ENCODE peak calls at places on chromosomes 12 and 14, in five cellular contexts. X is fibroblast of mammary gland, R is upper lobe of left lung, C is fibroblast of lung, A is lung. K is an unnamed sample.

GRCh38 chr12:509494-509893 is 49.8 kb downstream of the B4GALNT3 start:
- DNase-seq in C (peak; percentile 44), R (no peak), A (peak; percentile 57), X (no peak), K (no peak)

GRCh38 chr14:66495214-66496098 is 9.3 kb downstream of the CCDC196 start:
- DNase-seq in A (peak; percentile 34), X (peak; percentile 82), C (peak; percentile 69), R (no peak), K (no peak)

GRCh38 chr12:53955036-53955775 is 503 bp downstream of the HOXC12 start:
- DNase-seq in R (peak; percentile 79), C (no peak), A (no peak), X (no peak), K (no peak)

GRCh38 chr12:117098361-117099217 is 627 bp downstream of the TESC start:
- DNase-seq in C (no peak), A (no peak), X (no peak), R (peak; percentile 90), K (no peak)

GRCh38 chr14:75662966-75663365 is 1.9 kb downstream of the TTLL5 start:
- DNase-seq in A (no peak), C (no peak), R (no peak), X (no peak), K (no peak)

GRCh38 chr12:9741726-9742125 is 8.8 kb upstream of the CLECL1 start:
- DNase-seq in A (no peak), X (no peak), R (no peak), C (no peak), K (no peak)

GRCh38 chr14:24297190-24297964 is 2.2 kb downstream of the DHRS1 start:
- DNase-seq in A (no peak), R (no peak), C (no peak), X (peak; percentile 20), K (no peak)

GRCh38 chr12:50955697-50956096 is 3.4 kb downstream of the HIGD1C start:
- DNase-seq in C (no peak), R (no peak), X (no peak), A (no peak), K (no peak)

GRCh38 chr14:73283592-73284379 is 46.5 kb downstream of the PAPLN start:
- DNase-seq in X (peak; percentile 31), R (no peak), C (peak; percentile 43), A (no peak), K (no peak)

GRCh38 chr12:68497112-68497511 is 113.6 kb upstream of the RAP1B start:
- DNase-seq in X (no peak), C (peak; percentile 69), R (no peak), A (no peak), K (no peak)

GRCh38 chr12:1972260-1972659 is 32.0 kb downstream of the DCP1B start:
- DNase-seq in A (no peak), X (peak; percentile 72), R (no peak), C (peak; percentile 82), K (no peak)

GRCh38 chr12:117857632-117858274 is 111.0 kb downstream of the KSR2 start:
- DNase-seq in X (peak; percentile 55), A (peak; percentile 56), R (no peak), C (peak; percentile 28), K (no peak)

GRCh38 chr12:57238854-57239554 is 9.5 kb downstream of the SHMT2 start:
- DNase-seq in A (peak; percentile 88), X (peak; percentile 83), R (peak; percentile 98), C (peak; percentile 67), K (peak; percentile 98)

GRCh38 chr14:100738704-100739131 is 12.0 kb downstream of the DLK1 start:
- DNase-seq in C (no peak), X (no peak), A (no peak), R (no peak), K (no peak)

GRCh38 chr12:29921307-29921706 is 137.6 kb upstream of the TMTC1 start:
- DNase-seq in C (peak; percentile 62), R (no peak), A (no peak), X (peak; percentile 57), K (no peak)

GRCh38 chr14:22556021-22556989 is 32.7 kb downstream of the DAD1 start:
- DNase-seq in R (peak; percentile 88), C (peak; percentile 97), A (peak; percentile 62), X (peak; percentile 55), K (no peak)

GRCh38 chr12:41606741-41607460 is 418.8 kb downstream of the PDZRN4 start:
- DNase-seq in R (no peak), C (no peak), A (no peak), X (no peak), K (no peak)

GRCh38 chr14:95445676-95446075 is 70.8 kb downstream of the SYNE3 start:
- DNase-seq in A (no peak), C (no peak), R (no peak), X (no peak), K (no peak)

GRCh38 chr12:103169-103981 is 36.8 kb downstream of the IQSEC3 start:
- DNase-seq in X (no peak), A (no peak), R (no peak), C (no peak), K (no peak)

GRCh38 chr14:91361236-91361811 is 56.3 kb downstream of the CCDC88C start:
- DNase-seq in R (no peak), A (peak; percentile 82), C (no peak), X (peak; percentile 61), K (no peak)

GRCh38 chr14:99231181-99231849 is 40.7 kb downstream of the BCL11B start:
- DNase-seq in C (no peak), R (peak; percentile 85), X (no peak), A (no peak), K (no peak)

GRCh38 chr14:34081126-34081575 is 130.3 kb upstream of the EGLN3 start:
- DNase-seq in X (peak; percentile 81), A (no peak), C (peak; percentile 85), R (no peak), K (no peak)

GRCh38 chr14:22084393-22085281 is 411.0 kb upstream of the OR4E1 start:
- DNase-seq in A (no peak), X (peak; percentile 62), R (no peak), C (peak; percentile 38), K (no peak)

GRCh38 chr12:101857043-101857558 is 20.3 kb upstream of the DRAM1 start:
- DNase-seq in R (no peak), C (peak; percentile 81), A (no peak), X (peak; percentile 87), K (no peak)

GRCh38 chr12:67358686-67359374 is 89.7 kb downstream of the CAND1 start:
- DNase-seq in A (no peak), R (no peak), X (peak; percentile 96), C (peak; percentile 92), K (no peak)

GRCh38 chr14:100878271-100879146 is 25.0 kb downstream of the RTL1 start:
- DNase-seq in C (no peak), A (no peak), R (no peak), X (no peak), K (no peak)

GRCh38 chr14:70780396-70781075 is 28.8 kb downstream of the MAP3K9 start:
- DNase-seq in C (no peak), A (peak; percentile 56), X (no peak), R (peak; percentile 61), K (no peak)

DNA sequence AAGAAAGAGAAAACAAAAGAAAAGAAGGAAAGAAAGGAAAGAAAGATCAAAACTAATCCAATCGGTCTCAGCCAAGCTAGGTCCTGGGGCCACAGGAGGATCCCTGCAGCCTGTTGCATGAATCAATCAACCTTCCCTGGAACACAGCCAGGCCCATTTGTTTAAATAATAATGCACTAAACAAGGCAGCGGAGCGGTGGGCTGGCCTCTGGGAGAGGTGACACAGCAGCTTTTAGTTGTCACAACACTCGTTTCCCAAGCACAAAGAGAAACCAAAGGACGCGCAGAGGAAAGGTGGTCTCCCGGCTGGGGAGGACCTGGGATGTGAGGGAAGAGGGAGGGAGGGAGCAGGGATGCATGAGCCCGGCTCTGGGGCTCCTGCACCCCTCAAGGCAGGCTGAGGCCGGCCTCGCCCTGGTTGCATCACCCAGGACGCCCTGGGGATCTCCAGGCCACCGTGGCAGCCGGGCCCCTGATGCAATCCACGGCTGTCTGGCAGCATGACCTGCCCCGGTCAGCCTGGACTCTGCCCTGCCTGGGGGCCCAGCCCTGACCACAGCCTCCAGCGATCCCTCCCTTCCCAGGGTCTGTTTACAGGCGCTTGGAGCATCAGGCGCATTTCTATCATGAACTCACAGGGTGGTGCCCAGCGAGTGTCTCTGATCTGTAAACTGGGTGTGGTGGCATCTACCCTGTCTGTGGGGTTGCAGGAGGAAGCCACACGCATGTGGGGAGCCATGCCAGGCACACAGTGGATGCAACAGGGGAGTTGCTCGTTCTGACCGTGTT is 32.5 kb downstream of the MMP17 start:
- DNase-seq in R (peak; percentile 89), C (peak; percentile 38), X (peak; percentile 21), A (peak; percentile 57), K (peak; percentile 87)
- TF ChIP-seq CTCF in R (no peak), C (no peak), X (no peak), A (no peak), K (no peak)

DNA sequence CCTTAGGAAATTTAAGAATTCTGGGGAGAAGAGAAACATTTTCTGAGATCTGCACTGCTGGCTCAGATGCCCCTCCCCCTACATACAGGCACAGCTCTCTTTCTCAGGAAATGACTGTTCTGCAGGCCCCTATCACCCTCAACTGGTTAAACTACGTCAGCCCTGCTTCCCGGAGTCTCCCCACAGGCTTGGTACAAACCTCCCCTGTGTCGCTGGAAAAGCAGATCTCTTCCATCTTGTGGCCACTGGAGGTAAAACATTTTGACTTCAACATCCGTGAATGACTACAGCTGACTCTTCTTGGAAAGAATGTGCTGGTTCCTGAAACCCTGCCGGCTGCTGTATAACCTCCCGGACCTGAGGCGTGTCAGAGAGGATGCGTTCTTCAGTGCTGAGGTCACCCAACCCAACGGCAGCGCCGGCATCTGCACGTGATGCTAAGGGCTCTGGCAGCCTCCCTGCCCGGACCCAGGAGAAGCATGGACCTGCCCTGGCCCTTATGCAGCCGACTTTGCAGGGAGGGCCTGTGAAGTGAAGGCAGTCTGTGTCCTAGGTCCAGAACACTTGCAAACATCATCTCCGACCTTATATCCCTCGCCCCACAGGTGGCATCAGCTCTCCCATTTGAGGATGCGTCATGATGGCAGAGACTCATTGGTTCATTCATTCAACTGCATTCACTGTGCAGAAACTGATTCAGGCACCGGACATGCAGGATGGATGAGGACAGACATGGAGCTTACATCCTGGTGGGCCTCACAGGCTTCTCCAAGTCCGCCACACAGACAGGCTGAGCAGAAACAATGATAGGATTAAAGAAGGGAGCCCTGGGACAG is 129.2 kb downstream of the GCH1 start:
- DNase-seq in R (peak; percentile 84), X (peak; percentile 100), A (peak; percentile 82), C (peak; percentile 100), K (peak; percentile 94)
- TF ChIP-seq CTCF in R (peak; percentile 75), X (peak; percentile 71), A (peak; percentile 39), C (peak; percentile 74), K (peak; percentile 76)

GRCh38 chr14:32785585-32785984 is 153.1 kb upstream of the NPAS3 start:
- DNase-seq in X (no peak), R (no peak), C (no peak), A (no peak), K (no peak)

GRCh38 chr14:32779845-32780244 is 158.8 kb upstream of the NPAS3 start:
- DNase-seq in A (no peak), C (no peak), X (peak; percentile 35), R (no peak), K (no peak)

GRCh38 chr14:32784408-32784807 is 154.3 kb upstream of the NPAS3 start:
- DNase-seq in A (no peak), C (no peak), X (no peak), R (no peak), K (no peak)
- TF ChIP-seq CTCF in A (no peak), C (no peak), X (no peak), R (no peak), K (no peak)

DNA sequence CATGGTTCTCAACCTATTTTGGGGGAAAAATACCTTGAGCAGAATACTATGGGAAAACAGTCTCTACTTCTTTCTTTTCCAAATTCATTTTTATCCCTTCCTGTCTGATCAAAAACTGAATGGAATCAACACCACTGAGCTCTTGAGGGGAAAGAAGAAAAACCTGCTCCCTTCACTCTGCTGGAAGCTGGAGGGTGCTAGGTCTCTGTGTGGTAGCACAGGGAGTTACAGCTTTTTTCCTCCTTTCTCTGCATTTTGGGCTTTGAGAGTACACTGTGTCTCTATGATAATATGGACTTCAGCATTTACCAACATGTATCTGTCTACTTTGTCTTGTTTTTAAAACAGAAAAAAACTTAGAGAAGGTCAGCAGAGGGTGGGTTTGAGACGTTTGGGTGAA is 417.2 kb upstream of the SYT1 start:
- DNase-seq in A (no peak), X (no peak), C (no peak), R (no peak), K (no peak)
- TF ChIP-seq CTCF in A (no peak), X (no peak), C (no peak), R (no peak), K (no peak)